ENCODE peak calls at places on chromosomes 4 and X, in four cellular contexts. One of them, this sample, is unnamed.

GRCh38 chrX:134423606-134424005 is 36.4 kb upstream of the HPRT1 start:
- DNase-seq in activated gamma-delta T cell treated with Interleukin-2 at 50 U/mL for 16 hours: no peak
- DNase-seq in CD4-positive, alpha-beta memory T cell: no peak
- DNase-seq in neural crest cell: no peak
- DNase-seq in this sample: no peak

GRCh38 chr4:65007841-65008439 is 598.7 kb upstream of the TECRL start:
- DNase-seq in CD4-positive, alpha-beta memory T cell: no peak
- DNase-seq in neural crest cell: peak; percentile 15
- DNase-seq in activated gamma-delta T cell treated with Interleukin-2 at 50 U/mL for 16 hours: no peak
- DNase-seq in this sample: peak; percentile 22

GRCh38 chr4:177308842-177309524 is 691 bp upstream of the NEIL3 start:
- DNase-seq in CD4-positive, alpha-beta memory T cell: no peak
- DNase-seq in neural crest cell: no peak
- DNase-seq in activated gamma-delta T cell treated with Interleukin-2 at 50 U/mL for 16 hours: no peak
- DNase-seq in this sample: no peak

GRCh38 chr4:169249214-169249973 is 21.4 kb downstream of the SH3RF1 start:
- DNase-seq in CD4-positive, alpha-beta memory T cell: no peak
- DNase-seq in neural crest cell: no peak
- DNase-seq in activated gamma-delta T cell treated with Interleukin-2 at 50 U/mL for 16 hours: no peak
- DNase-seq in this sample: no peak

GRCh38 chr4:165175879-165176278 is 31.5 kb upstream of the KLHL2 start:
- DNase-seq in neural crest cell: no peak
- DNase-seq in activated gamma-delta T cell treated with Interleukin-2 at 50 U/mL for 16 hours: no peak
- DNase-seq in CD4-positive, alpha-beta memory T cell: no peak
- DNase-seq in this sample: no peak

GRCh38 chr4:147174561-147174960 is 228.9 kb upstream of the TTC29 start:
- DNase-seq in CD4-positive, alpha-beta memory T cell: no peak
- DNase-seq in neural crest cell: no peak
- DNase-seq in activated gamma-delta T cell treated with Interleukin-2 at 50 U/mL for 16 hours: no peak
- DNase-seq in this sample: no peak

GRCh38 chrX:53494427-53494826 is 60.3 kb upstream of the HSD17B10 start:
- DNase-seq in activated gamma-delta T cell treated with Interleukin-2 at 50 U/mL for 16 hours: no peak
- DNase-seq in neural crest cell: no peak
- DNase-seq in CD4-positive, alpha-beta memory T cell: no peak
- DNase-seq in this sample: no peak

GRCh38 chr4:154491731-154492249 is at the start of gene DCHS2:
- DNase-seq in activated gamma-delta T cell treated with Interleukin-2 at 50 U/mL for 16 hours: no peak
- DNase-seq in neural crest cell: peak; percentile 28
- DNase-seq in CD4-positive, alpha-beta memory T cell: no peak
- DNase-seq in this sample: peak; percentile 20

GRCh38 chrX:154534526-154535322 is 11.9 kb downstream of the G6PD start:
- DNase-seq in CD4-positive, alpha-beta memory T cell: peak; percentile 88
- DNase-seq in activated gamma-delta T cell treated with Interleukin-2 at 50 U/mL for 16 hours: peak; percentile 90
- DNase-seq in neural crest cell: peak; percentile 85
- DNase-seq in this sample: peak; percentile 81

GRCh38 chr4:43163101-43163792 is 270.7 kb downstream of the GRXCR1 start:
- DNase-seq in activated gamma-delta T cell treated with Interleukin-2 at 50 U/mL for 16 hours: no peak
- DNase-seq in CD4-positive, alpha-beta memory T cell: no peak
- DNase-seq in neural crest cell: no peak
- DNase-seq in this sample: no peak

GRCh38 chr4:145709843-145710242 is 29.9 kb downstream of the C4orf51 start:
- DNase-seq in CD4-positive, alpha-beta memory T cell: no peak
- DNase-seq in neural crest cell: no peak
- DNase-seq in activated gamma-delta T cell treated with Interleukin-2 at 50 U/mL for 16 hours: no peak
- DNase-seq in this sample: no peak

This sample was measured in progenitor cell of endocrine pancreas.